ENCODE peak calls at places on chromosomes 2 and 18, in nine cellular contexts. T is GM13976, G is left lung, Q is tibial artery, C is choroid plexus epithelial cell, V is fibroblast of lung, A is Panc1, M is mucosa of descending colon, J is colonic mucosa. S is an unnamed sample.

GRCh38 chr2:226669249-226669648 is 130.4 kb downstream of the IRS1 start:
- DNase-seq in T (no peak), G (no peak), Q (no peak), C (no peak), V (peak; percentile 33), A (no peak), M (no peak), J (no peak), S (no peak)

GRCh38 chr2:166333809-166334208 is 41.9 kb downstream of the SCN9A start:
- DNase-seq in T (no peak), G (no peak), Q (no peak), C (no peak), V (no peak), A (no peak), M (no peak), J (no peak), S (no peak)

GRCh38 chr18:13112982-13113381 is 105.6 kb upstream of the LDLRAD4 start:
- DNase-seq in T (no peak), G (no peak), Q (no peak), C (peak; percentile 76), V (peak; percentile 66), A (no peak), M (peak; percentile 48), J (no peak), S (no peak)

GRCh38 chr2:160666677-160667061 is 173.1 kb upstream of the RBMS1 start:
- DNase-seq in T (no peak), G (no peak), Q (no peak), C (peak; percentile 87), V (no peak), A (no peak), M (no peak), J (no peak), S (no peak)

GRCh38 chr2:150188177-150188576 is 299.3 kb downstream of the RND3 start:
- DNase-seq in T (no peak), G (no peak), Q (no peak), C (peak; percentile 41), V (peak; percentile 40), A (no peak), M (no peak), J (no peak), S (no peak)

GRCh38 chr2:235766206-235766794 is 272.5 kb downstream of the AGAP1 start:
- DNase-seq in T (peak; percentile 78), G (no peak), Q (peak; percentile 67), C (peak; percentile 86), V (peak; percentile 67), A (peak; percentile 51), M (no peak), J (peak; percentile 85), S (no peak)

GRCh38 chr18:31042391-31043181 is at the start of gene DSC3:
- DNase-seq in T (peak; percentile 40), G (peak; percentile 82), Q (peak; percentile 63), C (peak; percentile 13), V (peak; percentile 34), A (no peak), M (peak; percentile 50), J (peak; percentile 38), S (no peak)

GRCh38 chr2:190682168-190682567 is 33.3 kb downstream of the NAB1 start:
- DNase-seq in T (no peak), G (no peak), Q (no peak), C (peak; percentile 79), V (peak; percentile 67), A (peak; percentile 12), M (no peak), J (no peak), S (no peak)

GRCh38 chr2:26521913-26522180 is 43.9 kb upstream of the OTOF start:
- DNase-seq in T (no peak), G (no peak), Q (no peak), C (no peak), V (no peak), A (no peak), M (no peak), J (no peak), S (no peak)

GRCh38 chr2:138272524-138273210 is 228.9 kb upstream of the SPOPL start:
- DNase-seq in T (no peak), G (no peak), Q (no peak), C (peak; percentile 60), V (peak; percentile 5), A (no peak), M (no peak), J (no peak), S (no peak)

GRCh38 chr2:99512081-99512480 is 22.3 kb upstream of the REV1 start:
- DNase-seq in T (no peak), G (no peak), Q (no peak), C (no peak), V (no peak), A (no peak), M (no peak), J (no peak), S (no peak)

GRCh38 chr2:191311627-191312026 is 66.4 kb downstream of the MYO1B start:
- DNase-seq in T (no peak), G (no peak), Q (no peak), C (peak; percentile 68), V (peak; percentile 92), A (peak; percentile 33), M (no peak), J (peak; percentile 49), S (no peak)

GRCh38 chr2:26849056-26850001 is 1.4 kb downstream of the DPYSL5 start:
- DNase-seq in T (peak; percentile 38), G (peak; percentile 78), Q (no peak), C (no peak), V (no peak), A (no peak), M (no peak), J (no peak), S (no peak)

GRCh38 chr18:22841840-22842239 is 91.3 kb upstream of the RBBP8 start:
- DNase-seq in T (no peak), G (no peak), Q (no peak), C (no peak), V (peak; percentile 42), A (no peak), M (no peak), J (no peak), S (no peak)

GRCh38 chr18:75884728-75885127 is 457.2 kb upstream of the SMIM21 start:
- DNase-seq in T (no peak), G (no peak), Q (no peak), C (no peak), V (no peak), A (no peak), M (no peak), J (no peak), S (no peak)
- TF ChIP-seq CTCF in T (no peak), G (no peak), Q (no peak), C (no peak), V (peak; percentile 3), A (peak; percentile 43), M (no peak), J (no peak), S (no peak)

GRCh38 chr18:78659748-78660147 is 319.9 kb upstream of the SALL3 start:
- DNase-seq in T (no peak), G (peak; percentile 75), Q (no peak), C (no peak), V (no peak), A (no peak), M (peak; percentile 35), J (no peak), S (no peak)
- TF ChIP-seq CTCF in T (no peak), G (peak; percentile 23), Q (no peak), C (no peak), V (no peak), A (no peak), M (peak; percentile 17), J (peak; percentile 41), S (peak; percentile 46)

GRCh38 chr2:102277202-102277700 is 34.1 kb upstream of the IL1RL1 start:
- DNase-seq in T (no peak), G (no peak), Q (no peak), C (no peak), V (no peak), A (no peak), M (no peak), J (no peak), S (no peak)
- TF ChIP-seq CTCF in T (no peak), G (no peak), Q (no peak), C (no peak), V (no peak), A (no peak), M (no peak), J (no peak), S (no peak)

GRCh38 chr2:102185347-102185746 is 1.5 kb upstream of the IL1RL2 start:
- DNase-seq in T (no peak), G (no peak), Q (no peak), C (peak; percentile 56), V (no peak), A (no peak), M (no peak), J (peak; percentile 31), S (no peak)
- TF ChIP-seq CTCF in T (no peak), G (peak; percentile 38), Q (peak; percentile 31), C (peak; percentile 83), V (peak; percentile 80), A (peak; percentile 42), M (peak; percentile 32), J (peak; percentile 29), S (peak; percentile 79)

GRCh38 chr18:59783138-59783537 is 85.9 kb upstream of the CCBE1 start:
- DNase-seq in T (peak; percentile 62), G (no peak), Q (no peak), C (peak; percentile 84), V (peak; percentile 60), A (peak; percentile 47), M (no peak), J (no peak), S (no peak)
- TF ChIP-seq CTCF in T (peak; percentile 72), G (no peak), Q (no peak), C (peak; percentile 75), V (peak; percentile 63), A (peak; percentile 63), M (no peak), J (no peak), S (no peak)